ENCODE peak calls at places on chromosomes 13 and 19, in six cellular contexts. Y is iris pigment epithelial cell, W is GDM1, H is A673, N is fibroblast of gingiva, V is H54. Q is an unnamed sample.

GRCh38 chr19:48244289-48244688 is 11.4 kb downstream of the CARD8 start:
- DNase-seq in Y (peak), H (peak), N (no peak), W (peak), V (no peak), Q (no peak)

GRCh38 chr13:111248822-111249221 is 71.6 kb upstream of the TEX29 start:
- DNase-seq in N (no peak), W (no peak), V (no peak), H (no peak), Y (no peak), Q (no peak)

GRCh38 chr13:30204564-30204963 is 102.8 kb downstream of the KATNAL1 start:
- DNase-seq in W (no peak), V (no peak), H (no peak), N (no peak), Y (no peak), Q (no peak)

GRCh38 chr19:38837656-38838121 is 6.1 kb upstream of the ECH1 start:
- DNase-seq in H (no peak), V (no peak), N (no peak), Y (peak), W (no peak), Q (no peak)

GRCh38 chr13:31859546-31859945 is 120.2 kb downstream of the RXFP2 start:
- DNase-seq in V (no peak), Y (no peak), W (no peak), N (no peak), H (no peak), Q (peak)

GRCh38 chr13:111398715-111399299 is 78.4 kb downstream of the TEX29 start:
- DNase-seq in N (no peak), H (no peak), V (no peak), Y (no peak), W (no peak), Q (no peak)

GRCh38 chr19:8086849-8087248 is 34.3 kb downstream of the CCL25 start:
- DNase-seq in W (no peak), N (no peak), H (no peak), V (no peak), Y (no peak), Q (no peak)

GRCh38 chr13:110448230-110448629 is 113.3 kb downstream of the RAB20 start:
- DNase-seq in N (no peak), V (peak), Y (peak), H (no peak), W (no peak), Q (no peak)

GRCh38 chr13:45925151-45925550 is 73.6 kb upstream of the SIAH3 start:
- DNase-seq in W (no peak), H (peak), Y (peak), V (no peak), N (no peak), Q (peak)

GRCh38 chr13:66087149-66087780 is 1142.9 kb downstream of the PCDH9 start:
- DNase-seq in N (no peak), Y (no peak), W (no peak), V (no peak), H (no peak), Q (no peak)

GRCh38 chr13:89227356-89227755 is 1556.2 kb downstream of the SLITRK5 start:
- DNase-seq in H (no peak), Y (peak), W (no peak), V (no peak), N (no peak), Q (no peak)

GRCh38 chr13:114121496-114122466 is 10.6 kb downstream of the RASA3 start:
- DNase-seq in N (no peak), Y (no peak), H (no peak), W (no peak), V (no peak), Q (no peak)